ENCODE peak calls at places on chromosomes 5 and 9, in ten cellular contexts. One of them, this sample, is unnamed. For H3K4me1, the result is how much of the 10 kb centered on the place peaks cover.

GRCh38 chr5:81748556-81748955 is 2.3 kb downstream of the SSBP2 start:
- DNase-seq in adrenal gland: no peak
- DNase-seq in ovary: no peak
- DNase-seq in tibial nerve: no peak
- DNase-seq in suprapubic skin: no peak
- DNase-seq in upper lobe of left lung: no peak
- DNase-seq in IMR-90: no peak
- DNase-seq in transverse colon: no peak
- DNase-seq in CD8-positive, alpha-beta T cell: no peak
- DNase-seq in breast epithelium: no peak
- DNase-seq in this sample: no peak

GRCh38 chr9:125240649-125240999 is 519 bp downstream of the HSPA5 start:
- DNase-seq in tibial nerve: peak
- DNase-seq in upper lobe of left lung: no peak
- DNase-seq in IMR-90: no peak
- DNase-seq in breast epithelium: peak
- DNase-seq in adrenal gland: peak
- DNase-seq in ovary: peak
- DNase-seq in suprapubic skin: peak
- DNase-seq in transverse colon: peak
- DNase-seq in CD8-positive, alpha-beta T cell: no peak
- DNase-seq in this sample: no peak

GRCh38 chr5:132410451-132411381 is 41.2 kb downstream of the SLC22A5 start:
- DNase-seq in upper lobe of left lung: peak
- DNase-seq in transverse colon: peak
- DNase-seq in tibial nerve: peak
- DNase-seq in IMR-90: peak
- DNase-seq in CD8-positive, alpha-beta T cell: peak
- DNase-seq in ovary: peak
- DNase-seq in breast epithelium: peak
- DNase-seq in suprapubic skin: peak
- DNase-seq in adrenal gland: peak
- DNase-seq in this sample: peak

GRCh38 chr5:60509519-60509918 is 190.4 kb downstream of the DEPDC1B start:
- DNase-seq in CD8-positive, alpha-beta T cell: no peak
- DNase-seq in ovary: no peak
- DNase-seq in upper lobe of left lung: no peak
- DNase-seq in tibial nerve: no peak
- DNase-seq in breast epithelium: no peak
- DNase-seq in suprapubic skin: no peak
- DNase-seq in IMR-90: no peak
- DNase-seq in adrenal gland: no peak
- DNase-seq in transverse colon: no peak
- DNase-seq in this sample: no peak

GRCh38 chr5:77143998-77144836 is 57.1 kb upstream of the ZBED3 start:
- DNase-seq in tibial nerve: peak
- DNase-seq in IMR-90: peak
- DNase-seq in breast epithelium: peak
- DNase-seq in transverse colon: peak
- DNase-seq in suprapubic skin: peak
- DNase-seq in ovary: peak
- DNase-seq in adrenal gland: peak
- DNase-seq in upper lobe of left lung: no peak
- DNase-seq in CD8-positive, alpha-beta T cell: peak
- DNase-seq in this sample: peak

GRCh38 chr9:137458194-137459146 is 664 bp downstream of the NSMF start:
- DNase-seq in breast epithelium: no peak
- DNase-seq in ovary: peak
- DNase-seq in IMR-90: no peak
- DNase-seq in CD8-positive, alpha-beta T cell: no peak
- DNase-seq in adrenal gland: peak
- DNase-seq in tibial nerve: no peak
- DNase-seq in transverse colon: peak
- DNase-seq in upper lobe of left lung: peak
- DNase-seq in suprapubic skin: peak
- DNase-seq in this sample: peak

GRCh38 chr5:87125796-87126195 is 141.9 kb upstream of the RASA1 start:
- DNase-seq in transverse colon: no peak
- DNase-seq in upper lobe of left lung: no peak
- DNase-seq in CD8-positive, alpha-beta T cell: no peak
- DNase-seq in IMR-90: no peak
- DNase-seq in tibial nerve: no peak
- DNase-seq in ovary: no peak
- DNase-seq in suprapubic skin: no peak
- DNase-seq in adrenal gland: no peak
- DNase-seq in breast epithelium: no peak
- DNase-seq in this sample: no peak

GRCh38 chr5:107515521-107515920 is 155.2 kb downstream of the EFNA5 start:
- DNase-seq in ovary: no peak
- DNase-seq in tibial nerve: no peak
- DNase-seq in suprapubic skin: no peak
- DNase-seq in adrenal gland: no peak
- DNase-seq in CD8-positive, alpha-beta T cell: no peak
- DNase-seq in IMR-90: no peak
- DNase-seq in upper lobe of left lung: no peak
- DNase-seq in transverse colon: no peak
- DNase-seq in breast epithelium: no peak
- DNase-seq in this sample: no peak

GRCh38 chr5:181222630-181223040 is 446 bp upstream of the TRIM41 start:
- DNase-seq in transverse colon: no peak
- DNase-seq in IMR-90: no peak
- DNase-seq in suprapubic skin: no peak
- DNase-seq in ovary: no peak
- DNase-seq in adrenal gland: no peak
- DNase-seq in breast epithelium: no peak
- DNase-seq in tibial nerve: no peak
- DNase-seq in CD8-positive, alpha-beta T cell: no peak
- DNase-seq in upper lobe of left lung: no peak
- DNase-seq in this sample: no peak

GRCh38 chr9:15205632-15206243 is 101.3 kb downstream of the TTC39B start:
- DNase-seq in CD8-positive, alpha-beta T cell: no peak
- DNase-seq in breast epithelium: no peak
- DNase-seq in upper lobe of left lung: peak
- DNase-seq in transverse colon: no peak
- DNase-seq in ovary: no peak
- DNase-seq in tibial nerve: no peak
- DNase-seq in IMR-90: peak
- DNase-seq in adrenal gland: peak
- DNase-seq in suprapubic skin: no peak
- DNase-seq in this sample: no peak
- H3K4me3 ChIP-seq in CD8-positive, alpha-beta T cell: no peak
- H3K4me3 ChIP-seq in breast epithelium: no peak
- H3K4me3 ChIP-seq in upper lobe of left lung: no peak
- H3K4me3 ChIP-seq in transverse colon: no peak
- H3K4me3 ChIP-seq in ovary: no peak
- H3K4me3 ChIP-seq in tibial nerve: no peak
- H3K4me3 ChIP-seq in IMR-90: no peak
- H3K4me3 ChIP-seq in adrenal gland: no peak
- H3K4me3 ChIP-seq in suprapubic skin: no peak
- H3K4me3 ChIP-seq in this sample: no peak

DNA sequence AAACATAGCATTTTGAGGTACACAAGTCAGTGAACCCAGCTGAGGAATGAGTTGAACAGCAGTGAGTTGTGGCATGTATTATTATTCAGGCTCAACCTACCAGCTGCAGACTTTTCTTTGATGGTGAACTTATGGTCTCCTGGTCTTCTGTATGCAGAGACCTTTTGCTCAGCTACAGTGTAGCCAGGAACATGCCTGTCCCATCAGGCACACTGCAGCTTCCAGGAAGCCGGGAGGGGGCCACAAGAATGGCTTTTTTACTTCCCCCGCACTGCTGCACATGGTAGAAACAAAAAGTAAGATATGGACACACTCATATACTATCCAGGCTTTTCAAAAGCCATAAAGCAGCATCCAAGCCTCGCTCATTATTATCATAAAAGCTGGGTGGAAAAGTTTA is 65.3 kb upstream of the PLPP1 start:
- DNase-seq in IMR-90: no peak
- DNase-seq in CD8-positive, alpha-beta T cell: no peak
- DNase-seq in adrenal gland: no peak
- DNase-seq in ovary: no peak
- DNase-seq in transverse colon: no peak
- DNase-seq in suprapubic skin: no peak
- DNase-seq in upper lobe of left lung: no peak
- DNase-seq in tibial nerve: no peak
- DNase-seq in breast epithelium: no peak
- DNase-seq in this sample: no peak
- H3K4me1 ChIP-seq in IMR-90: under half
- H3K4me1 ChIP-seq in CD8-positive, alpha-beta T cell: under half
- H3K4me1 ChIP-seq in adrenal gland: half or more
- H3K4me1 ChIP-seq in ovary: under half
- H3K4me1 ChIP-seq in transverse colon: half or more
- H3K4me1 ChIP-seq in suprapubic skin: half or more
- H3K4me1 ChIP-seq in upper lobe of left lung: under half
- H3K4me1 ChIP-seq in tibial nerve: under half
- H3K4me1 ChIP-seq in breast epithelium: under half
- H3K4me1 ChIP-seq in this sample: half or more

GRCh38 chr5:42621242-42621641 is 135.4 kb upstream of the CCDC152 start:
- DNase-seq in upper lobe of left lung: no peak
- DNase-seq in adrenal gland: no peak
- DNase-seq in transverse colon: no peak
- DNase-seq in ovary: no peak
- DNase-seq in breast epithelium: no peak
- DNase-seq in IMR-90: no peak
- DNase-seq in CD8-positive, alpha-beta T cell: no peak
- DNase-seq in tibial nerve: no peak
- DNase-seq in suprapubic skin: no peak
- DNase-seq in this sample: no peak
- TF ChIP-seq CTCF in upper lobe of left lung: no peak
- TF ChIP-seq CTCF in adrenal gland: no peak
- TF ChIP-seq CTCF in transverse colon: no peak
- TF ChIP-seq CTCF in ovary: no peak
- TF ChIP-seq CTCF in breast epithelium: no peak
- TF ChIP-seq CTCF in IMR-90: no peak
- TF ChIP-seq CTCF in CD8-positive, alpha-beta T cell: no peak
- TF ChIP-seq CTCF in tibial nerve: no peak
- TF ChIP-seq CTCF in suprapubic skin: no peak
- TF ChIP-seq CTCF in this sample: no peak

DNA sequence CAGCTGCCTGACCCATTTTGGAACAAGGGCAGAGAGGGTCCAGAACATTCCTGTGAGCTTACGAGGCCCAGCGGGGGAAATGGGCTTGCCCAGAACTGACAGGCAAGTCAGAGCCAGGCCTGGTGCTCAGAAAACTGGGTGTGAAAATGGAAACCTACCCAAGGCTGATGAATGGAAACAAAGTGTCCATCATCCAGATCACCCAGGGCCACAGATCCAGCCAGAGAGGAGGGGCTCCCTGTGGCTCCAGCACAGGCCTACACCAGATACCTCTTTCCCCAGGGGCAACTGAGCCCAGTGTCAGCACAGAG is 3.1 kb downstream of the CLTB start:
- DNase-seq in adrenal gland: peak
- DNase-seq in tibial nerve: no peak
- DNase-seq in breast epithelium: no peak
- DNase-seq in transverse colon: no peak
- DNase-seq in CD8-positive, alpha-beta T cell: no peak
- DNase-seq in suprapubic skin: no peak
- DNase-seq in upper lobe of left lung: no peak
- DNase-seq in ovary: no peak
- DNase-seq in IMR-90: no peak
- DNase-seq in this sample: no peak
- H3K4me3 ChIP-seq in adrenal gland: no peak
- H3K4me3 ChIP-seq in tibial nerve: no peak
- H3K4me3 ChIP-seq in breast epithelium: no peak
- H3K4me3 ChIP-seq in transverse colon: no peak
- H3K4me3 ChIP-seq in CD8-positive, alpha-beta T cell: no peak
- H3K4me3 ChIP-seq in suprapubic skin: peak
- H3K4me3 ChIP-seq in upper lobe of left lung: no peak
- H3K4me3 ChIP-seq in ovary: no peak
- H3K4me3 ChIP-seq in IMR-90: no peak
- H3K4me3 ChIP-seq in this sample: no peak

DNA sequence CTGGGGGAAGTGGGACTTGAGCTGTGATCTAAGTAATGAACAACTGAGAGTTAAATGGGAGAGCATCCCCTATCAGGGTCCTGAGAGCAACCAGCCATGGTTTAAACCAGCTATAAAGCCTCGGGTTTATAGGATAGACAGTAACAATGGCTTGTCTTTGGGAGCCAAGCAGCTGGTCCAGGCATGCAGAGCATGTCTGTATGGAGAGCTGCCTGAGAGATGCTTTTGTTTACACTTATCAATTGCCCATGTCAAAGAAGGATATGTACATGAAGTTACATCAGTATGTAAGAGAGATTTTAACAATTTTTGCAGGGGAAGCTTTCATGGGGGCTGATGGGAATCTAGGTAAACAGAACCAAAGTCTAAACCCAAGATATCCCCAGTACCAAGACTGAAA is 4.5 kb downstream of the TGFBI start:
- DNase-seq in tibial nerve: no peak
- DNase-seq in suprapubic skin: no peak
- DNase-seq in ovary: no peak
- DNase-seq in breast epithelium: no peak
- DNase-seq in adrenal gland: no peak
- DNase-seq in IMR-90: no peak
- DNase-seq in upper lobe of left lung: no peak
- DNase-seq in transverse colon: no peak
- DNase-seq in CD8-positive, alpha-beta T cell: no peak
- DNase-seq in this sample: no peak
- H3K4me1 ChIP-seq in tibial nerve: under half
- H3K4me1 ChIP-seq in suprapubic skin: half or more
- H3K4me1 ChIP-seq in ovary: under half
- H3K4me1 ChIP-seq in breast epithelium: under half
- H3K4me1 ChIP-seq in adrenal gland: under half
- H3K4me1 ChIP-seq in IMR-90: under half
- H3K4me1 ChIP-seq in upper lobe of left lung: under half
- H3K4me1 ChIP-seq in transverse colon: under half
- H3K4me1 ChIP-seq in CD8-positive, alpha-beta T cell: under half
- H3K4me1 ChIP-seq in this sample: under half

This sample was measured in heart left ventricle.